ENCODE peak calls at places on chromosomes 7 and 10, in five cellular contexts. S is kidney; H is GM23248; E is activated CD8-positive, alpha-beta memory T cell treated with anti-CD3 and anti-CD28 coated beads, Interleukin-2, amount 10 ng/mL, durations not matched to agents 7 days and 5 days; Y is amygdala. W is an unnamed sample.

GRCh38 chr10:35890061-35890969 is 248.2 kb upstream of the FZD8 start:
- DNase-seq in S (no peak), H (no peak), E (no peak), Y (no peak), W (no peak)

GRCh38 chr7:151032936-151033863 is 5.0 kb downstream of the ABCB8 start:
- DNase-seq in S (no peak), H (no peak), E (no peak), Y (no peak), W (no peak)

GRCh38 chr7:123570390-123571182 is 13.0 kb upstream of the NDUFA5 start:
- DNase-seq in S (no peak), H (no peak), E (no peak), Y (no peak), W (no peak)

GRCh38 chr10:43259981-43260761 is 6.7 kb downstream of the RASGEF1A start:
- DNase-seq in S (peak), H (no peak), E (peak), Y (no peak), W (no peak)

GRCh38 chr10:44463511-44464121 is 78.7 kb upstream of the CXCL12 start:
- DNase-seq in S (no peak), H (peak), E (no peak), Y (no peak), W (no peak)

GRCh38 chr7:74625446-74625845 is 32.1 kb upstream of the GTF2I start:
- DNase-seq in S (no peak), H (peak), E (no peak), Y (no peak), W (no peak)

GRCh38 chr10:20446794-20447193 is 450.3 kb downstream of the NEBL start:
- DNase-seq in S (no peak), H (no peak), E (no peak), Y (no peak), W (no peak)

GRCh38 chr10:102583435-102584417 is 60.6 kb upstream of the TRIM8 start:
- DNase-seq in S (peak), H (peak), E (peak), Y (peak), W (peak)

GRCh38 chr10:87658858-87659555 is 671 bp upstream of the PAPSS2 start:
- DNase-seq in S (no peak), H (no peak), E (no peak), Y (no peak), W (peak)

GRCh38 chr10:35526775-35527174 is 78.4 kb upstream of the GJD4 start:
- DNase-seq in S (no peak), H (no peak), E (no peak), Y (no peak), W (no peak)

GRCh38 chr10:77386833-77387232 is 250.8 kb downstream of the KCNMA1 start:
- DNase-seq in S (no peak), H (peak), E (no peak), Y (peak), W (no peak)

GRCh38 chr10:44965651-44966097 is 6.1 kb downstream of the RASSF4 start:
- DNase-seq in S (no peak), H (no peak), E (no peak), Y (no peak), W (peak)

GRCh38 chr7:44280636-44280992 is 44.8 kb downstream of the CAMK2B start:
- DNase-seq in S (no peak), H (no peak), E (no peak), Y (no peak), W (peak)

GRCh38 chr7:78223598-78223997 is 425.0 kb downstream of the PHTF2 start:
- DNase-seq in S (no peak), H (no peak), E (no peak), Y (no peak), W (no peak)

GRCh38 chr7:44470080-44470479 is 20.4 kb downstream of the NUDCD3 start:
- DNase-seq in S (no peak), H (no peak), E (no peak), Y (no peak), W (no peak)

GRCh38 chr7:112162161-112163020 is 43.8 kb downstream of the DOCK4 start:
- DNase-seq in S (peak), H (no peak), E (no peak), Y (peak), W (peak)

GRCh38 chr7:86926732-86927131 is 132.7 kb downstream of the ELAPOR2 start:
- DNase-seq in S (no peak), H (peak), E (no peak), Y (no peak), W (no peak)

W was measured in H1.